ENCODE peak calls at places on chromosomes 13 and 19, in five cellular contexts. O is SK-N-MC, J is H1, U is SK-N-SH, K is GM23338. Q is an unnamed sample.

GRCh38 chr13:47904891-47905290 is 96.2 kb downstream of the SUCLA2 start:
- DNase-seq in O (no peak), J (no peak), U (no peak), K (no peak), Q (no peak)

GRCh38 chr13:30133976-30134375 is 173.4 kb downstream of the KATNAL1 start:
- DNase-seq in O (no peak), J (no peak), U (no peak), K (no peak), Q (no peak)

GRCh38 chr19:55118401-55118991 is 1.1 kb upstream of the PPP1R12C start:
- DNase-seq in O (no peak), J (peak), U (no peak), K (peak), Q (no peak)

GRCh38 chr19:5352229-5352763 is 11.7 kb upstream of the PTPRS start:
- DNase-seq in O (peak), J (no peak), U (no peak), K (peak), Q (no peak)

GRCh38 chr13:61880576-61881283 is 465.1 kb upstream of the PCDH20 start:
- DNase-seq in O (no peak), J (peak), U (peak), K (peak), Q (no peak)

GRCh38 chr19:45976180-45976579 is 2.5 kb upstream of the NOVA2 start:
- DNase-seq in O (no peak), J (no peak), U (no peak), K (peak), Q (no peak)

GRCh38 chr13:46648166-46648607 is 95.2 kb downstream of the LRCH1 start:
- DNase-seq in O (no peak), J (no peak), U (no peak), K (peak), Q (no peak)

GRCh38 chr13:84972907-84973306 is 826.3 kb downstream of the SLITRK6 start:
- DNase-seq in O (no peak), J (no peak), U (no peak), K (no peak), Q (no peak)

GRCh38 chr13:30742896-30743295 is 7.6 kb downstream of the ALOX5AP start:
- DNase-seq in O (no peak), J (no peak), U (no peak), K (no peak), Q (no peak)

GRCh38 chr19:45290381-45290931 is 32.2 kb downstream of the CKM start:
- DNase-seq in O (no peak), J (no peak), U (no peak), K (no peak), Q (no peak)

GRCh38 chr13:33188093-33188882 is 97.3 kb downstream of the STARD13 start:
- DNase-seq in O (no peak), J (no peak), U (no peak), K (no peak), Q (no peak)

DNA sequence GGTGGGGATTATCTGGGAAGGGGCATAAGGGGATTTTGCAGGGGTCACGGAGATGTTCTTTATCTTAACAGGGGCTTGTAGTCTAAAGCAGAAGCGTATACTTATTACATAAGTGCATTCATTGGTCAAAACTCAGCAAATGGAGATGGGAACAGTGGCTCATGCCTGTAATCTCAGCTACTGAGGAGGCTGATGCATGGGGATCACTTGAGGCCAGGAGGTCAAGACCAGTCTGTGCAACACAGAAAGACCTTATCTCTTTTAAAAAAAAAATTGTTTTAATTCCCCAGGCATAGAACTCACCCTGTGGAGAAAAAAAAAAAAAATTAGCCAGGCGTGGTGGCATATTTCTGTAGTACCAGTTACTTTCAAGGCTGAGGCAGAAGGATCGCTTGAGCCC is 18.9 kb downstream of the FAM187B start:
- DNase-seq in O (no peak), J (no peak), U (no peak), K (no peak), Q (no peak)
- H3K27ac ChIP-seq in O (no peak), J (no peak), U (no peak), K (peak), Q (no peak)

DNA sequence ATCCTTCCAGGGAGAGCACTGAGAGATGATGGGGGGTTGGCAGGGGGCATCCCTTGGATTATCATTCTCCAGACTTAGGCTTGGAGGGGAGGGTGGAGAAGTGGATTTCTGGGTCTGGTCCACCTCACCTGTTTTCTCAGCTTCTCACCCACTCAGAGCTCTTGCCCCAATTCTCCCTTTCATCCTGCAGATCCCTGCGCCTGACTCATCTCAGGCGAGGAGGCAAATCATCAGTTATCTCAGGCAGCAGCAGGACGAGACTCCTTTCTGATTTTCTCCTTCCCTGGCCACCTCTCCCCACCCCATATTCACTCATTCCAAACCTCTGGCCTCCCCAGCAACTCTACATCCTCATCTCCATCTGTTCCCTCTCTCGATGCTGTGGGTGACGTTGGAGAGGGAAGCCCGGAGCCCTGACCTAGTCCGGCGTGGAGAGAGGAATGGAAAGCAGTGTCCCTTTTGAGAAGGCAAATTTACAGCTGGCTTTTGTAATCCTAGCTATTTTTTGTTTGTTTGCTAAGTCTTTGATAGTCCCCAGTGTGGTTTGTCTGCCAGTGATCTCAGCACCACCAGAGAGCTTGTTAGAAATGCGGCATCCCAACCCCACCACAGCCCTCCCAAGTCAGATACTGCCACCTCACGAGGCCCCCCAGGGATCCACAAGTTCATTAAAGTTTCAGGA is 24.0 kb upstream of the TPT1 start:
- DNase-seq in O (no peak), J (no peak), U (no peak), K (no peak), Q (no peak)
- TF ChIP-seq POLR2AphosphoS5 in O (no peak), J (no peak), U (no peak), K (no peak), Q (no peak)

GRCh38 chr13:98371624-98372023 is 194.6 kb upstream of the RNF113B start:
- DNase-seq in O (no peak), J (no peak), U (no peak), K (no peak), Q (peak)
- H3K27ac ChIP-seq in O (no peak), J (no peak), U (no peak), K (peak), Q (no peak)

DNA sequence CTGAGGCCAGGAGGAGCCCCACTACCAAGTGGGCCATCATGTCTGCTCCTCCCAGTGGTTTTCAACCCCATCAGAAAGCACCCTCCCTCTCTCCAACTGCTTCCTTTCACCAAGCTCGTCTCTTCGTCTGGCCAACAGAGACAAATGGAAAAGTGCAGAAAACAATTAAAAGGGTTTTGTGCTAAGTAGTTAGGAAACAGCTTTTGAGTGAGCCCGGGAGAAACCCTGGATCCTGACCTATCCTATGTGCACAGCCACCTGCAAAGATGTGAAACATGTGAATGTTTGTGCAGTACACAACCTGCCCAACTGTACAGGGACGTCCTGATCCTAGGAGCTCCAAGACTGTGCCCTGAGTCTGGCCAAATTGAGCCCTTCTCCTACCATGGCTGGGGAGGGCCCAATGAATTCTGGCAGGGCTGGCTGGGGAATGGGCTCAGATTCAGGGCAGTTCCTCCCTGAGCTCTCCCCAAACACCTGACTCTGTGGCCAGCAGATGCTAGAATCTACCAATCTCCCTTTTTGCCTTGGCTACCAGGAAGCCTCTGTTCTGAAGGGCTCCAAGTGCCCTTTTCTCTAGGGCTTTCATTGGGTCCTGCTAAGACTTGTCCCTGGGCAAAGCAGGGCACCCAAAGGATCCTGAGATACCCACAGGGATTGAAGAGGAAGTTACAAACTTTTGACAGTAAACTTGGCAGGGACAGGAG is 7.9 kb downstream of the TLE5 start:
- DNase-seq in O (no peak), J (no peak), U (no peak), K (no peak), Q (no peak)
- TF ChIP-seq POLR2AphosphoS5 in O (peak), J (no peak), U (no peak), K (no peak), Q (no peak)

DNA sequence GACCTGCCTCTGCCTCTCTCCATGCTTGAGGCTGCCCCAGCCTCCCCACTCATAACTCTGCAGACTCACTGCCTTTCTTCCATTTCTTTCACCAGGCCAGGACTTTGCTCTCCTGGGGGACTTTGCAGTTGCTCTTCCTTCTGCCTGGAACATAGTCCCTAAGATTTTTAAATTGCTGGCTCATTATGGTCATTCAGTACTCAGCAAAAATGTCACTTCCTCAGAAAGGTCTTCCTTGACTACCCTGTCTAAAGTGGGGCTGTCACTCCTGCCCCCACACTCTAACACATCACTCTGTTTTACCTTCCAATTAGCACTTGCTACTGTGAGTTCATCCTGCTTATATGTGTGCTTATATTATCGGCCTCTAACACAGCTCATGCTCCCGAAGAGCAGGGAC is 618.2 kb downstream of the UQCRFS1 start:
- DNase-seq in O (no peak), J (no peak), U (no peak), K (no peak), Q (no peak)
- H3K27ac ChIP-seq in O (no peak), J (no peak), U (no peak), K (no peak), Q (no peak)

GRCh38 chr19:18206018-18206417 is 2.2 kb upstream of the RAB3A start:
- DNase-seq in O (no peak), J (no peak), U (no peak), K (peak), Q (no peak)

GRCh38 chr19:18203408-18203862 is 407 bp downstream of the RAB3A start:
- DNase-seq in O (no peak), J (no peak), U (peak), K (no peak), Q (no peak)

GRCh38 chr19:18203863-18204393 is at the start of gene RAB3A:
- DNase-seq in O (peak), J (peak), U (peak), K (peak), Q (peak)

GRCh38 chr19:18204394-18205179 is 745 bp upstream of the RAB3A start:
- DNase-seq in O (no peak), J (no peak), U (peak), K (peak), Q (no peak)

GRCh38 chr19:18205180-18205915 is 1.5 kb upstream of the RAB3A start:
- DNase-seq in O (no peak), J (no peak), U (peak), K (peak), Q (no peak)
- TF ChIP-seq POLR2AphosphoS5 in O (no peak), J (no peak), U (no peak), K (peak), Q (peak)

GRCh38 chr13:110423689-110424302 is 116.7 kb downstream of the COL4A2 start:
- DNase-seq in O (no peak), J (no peak), U (no peak), K (no peak), Q (no peak)

GRCh38 chr13:110425444-110425780 is 118.3 kb downstream of the COL4A2 start:
- DNase-seq in O (no peak), J (no peak), U (no peak), K (no peak), Q (no peak)

GRCh38 chr13:110422913-110423688 is 116.0 kb downstream of the COL4A2 start:
- DNase-seq in O (no peak), J (no peak), U (no peak), K (no peak), Q (no peak)

GRCh38 chr13:110426745-110427144 is 119.7 kb downstream of the COL4A2 start:
- DNase-seq in O (no peak), J (no peak), U (no peak), K (no peak), Q (no peak)

DNA sequence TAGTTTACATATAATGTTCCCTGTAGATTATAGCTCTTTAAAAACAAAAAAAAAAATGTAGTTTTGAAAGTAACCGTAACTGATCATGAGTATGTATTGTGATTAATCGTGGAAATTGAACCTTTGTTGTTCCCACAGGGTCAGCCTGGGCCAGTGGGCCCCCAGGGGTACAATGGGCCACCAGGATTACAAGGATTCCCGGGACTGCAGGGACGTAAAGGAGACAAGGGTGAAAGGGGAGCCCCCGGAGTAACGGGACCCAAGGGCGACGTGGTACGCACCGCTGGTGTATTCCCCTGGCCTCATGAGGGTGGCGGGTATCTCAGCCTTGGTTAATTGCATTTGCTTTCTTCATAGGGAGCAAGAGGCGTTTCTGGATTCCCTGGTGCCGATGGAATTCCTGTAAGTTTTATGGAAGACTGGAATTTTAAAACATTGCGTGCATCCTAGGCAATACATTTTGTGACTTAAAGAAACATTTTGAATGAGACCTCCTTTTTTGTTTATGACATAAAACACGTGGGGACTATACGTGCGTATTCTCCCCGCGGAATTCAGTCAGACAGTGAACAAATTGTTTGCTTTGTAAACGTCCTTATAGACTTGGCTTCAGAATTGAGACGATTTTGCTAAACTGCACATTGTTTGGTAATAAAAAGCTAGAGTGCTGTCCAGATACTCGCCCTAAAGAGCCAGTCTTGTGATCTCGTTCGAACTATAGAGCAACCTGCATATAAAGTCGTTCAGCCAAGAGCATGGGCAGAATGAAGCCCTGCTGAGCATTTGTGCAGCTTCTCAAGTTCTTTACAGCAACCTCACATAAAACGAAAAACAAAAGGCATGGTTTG is 117.7 kb downstream of the COL4A2 start:
- DNase-seq in O (no peak), J (no peak), U (no peak), K (no peak), Q (no peak)
- H3K27ac ChIP-seq in O (no peak), J (no peak), U (no peak), K (no peak), Q (no peak)

Q was measured in vagina.